ENCODE peak calls at places on chromosomes 4 and X, in ten cellular contexts. N is AG04449, C is mucosa of descending colon, L is heart right ventricle, F is fibroblast of lung, Z is fibroblast of mammary gland, K is kidney epithelial cell, J is astrocyte, I is esophagus squamous epithelium, D is OCI-LY7. W is an unnamed sample.

GRCh38 chr4:15756361-15756861 is 21.7 kb upstream of the CD38 start:
- DNase-seq in N (no peak), C (no peak), L (no peak), F (peak; percentile 52), Z (peak; percentile 8), K (peak; percentile 5), J (peak; percentile 75), I (no peak), D (peak; percentile 67), W (no peak)

GRCh38 chr4:112099701-112100289 is 45.5 kb upstream of the FAM241A start:
- DNase-seq in N (no peak), C (no peak), L (no peak), F (peak; percentile 85), Z (peak; percentile 79), K (no peak), J (peak; percentile 39), I (no peak), D (peak; percentile 63), W (no peak)

GRCh38 chr4:165439344-165439743 is 60.5 kb downstream of the CPE start:
- DNase-seq in N (no peak), C (no peak), L (no peak), F (no peak), Z (peak; percentile 12), K (no peak), J (no peak), I (no peak), D (no peak), W (no peak)

GRCh38 chr4:84638092-84638491 is 55.2 kb downstream of the CDS1 start:
- DNase-seq in N (no peak), C (no peak), L (no peak), F (no peak), Z (no peak), K (no peak), J (no peak), I (no peak), D (no peak), W (no peak)

GRCh38 chrX:102599950-102600579 is 750 bp downstream of the ARMCX5 start:
- DNase-seq in N (no peak), C (no peak), L (no peak), F (peak; percentile 54), Z (peak; percentile 47), K (no peak), J (peak; percentile 20), I (no peak), D (no peak), W (no peak)

GRCh38 chr4:35972814-35973213 is 271.5 kb downstream of the ARAP2 start:
- DNase-seq in N (no peak), C (no peak), L (no peak), F (no peak), Z (no peak), K (no peak), J (no peak), I (no peak), D (no peak), W (no peak)

GRCh38 chrX:66638591-66639500 is at the start of gene EDA2R:
- DNase-seq in N (no peak), C (no peak), L (no peak), F (peak; percentile 48), Z (peak; percentile 89), K (peak; percentile 32), J (peak; percentile 88), I (no peak), D (peak; percentile 81), W (peak; percentile 33)

GRCh38 chrX:10966057-10966456 is 145.1 kb upstream of the HCCS start:
- DNase-seq in N (no peak), C (no peak), L (no peak), F (no peak), Z (no peak), K (no peak), J (no peak), I (no peak), D (no peak), W (no peak)

GRCh38 chr4:101157415-101158135 is 189.8 kb downstream of the PPP3CA start:
- DNase-seq in N (no peak), C (no peak), L (no peak), F (peak; percentile 12), Z (peak; percentile 51), K (no peak), J (peak; percentile 40), I (no peak), D (no peak), W (no peak)

GRCh38 chr4:109294468-109295020 is 7.9 kb downstream of the COL25A1 start:
- DNase-seq in N (no peak), C (no peak), L (no peak), F (no peak), Z (peak; percentile 17), K (no peak), J (peak; percentile 85), I (no peak), D (no peak), W (no peak)

GRCh38 chr4:23775694-23776093 is 114.2 kb downstream of the PPARGC1A start:
- DNase-seq in N (no peak), C (no peak), L (no peak), F (no peak), Z (no peak), K (no peak), J (no peak), I (no peak), D (no peak), W (peak; percentile 11)

GRCh38 chr4:140600408-140600807 is 31.6 kb upstream of the UCP1 start:
- DNase-seq in N (no peak), C (no peak), L (no peak), F (no peak), Z (no peak), K (no peak), J (no peak), I (no peak), D (no peak), W (no peak)
- TF ChIP-seq CTCF in N (no peak), C (no peak), L (no peak), F (no peak), Z (no peak), K (no peak), J (no peak), I (no peak), D (no peak), W (no peak)

GRCh38 chrX:63430026-63430425 is 78.9 kb upstream of the SPIN4 start:
- DNase-seq in N (no peak), C (no peak), L (no peak), F (no peak), Z (no peak), K (no peak), J (no peak), I (no peak), D (peak; percentile 0), W (no peak)

GRCh38 chrX:63434206-63434605 is 83.1 kb upstream of the SPIN4 start:
- DNase-seq in N (no peak), C (no peak), L (no peak), F (no peak), Z (no peak), K (no peak), J (no peak), I (no peak), D (no peak), W (no peak)

GRCh38 chrX:63426519-63426918 is 75.4 kb upstream of the SPIN4 start:
- DNase-seq in N (no peak), C (no peak), L (no peak), F (no peak), Z (no peak), K (no peak), J (no peak), I (no peak), D (no peak), W (no peak)

GRCh38 chrX:63424063-63424462 is 72.9 kb upstream of the SPIN4 start:
- DNase-seq in N (no peak), C (no peak), L (no peak), F (no peak), Z (no peak), K (peak; percentile 9), J (no peak), I (no peak), D (no peak), W (no peak)

DNA sequence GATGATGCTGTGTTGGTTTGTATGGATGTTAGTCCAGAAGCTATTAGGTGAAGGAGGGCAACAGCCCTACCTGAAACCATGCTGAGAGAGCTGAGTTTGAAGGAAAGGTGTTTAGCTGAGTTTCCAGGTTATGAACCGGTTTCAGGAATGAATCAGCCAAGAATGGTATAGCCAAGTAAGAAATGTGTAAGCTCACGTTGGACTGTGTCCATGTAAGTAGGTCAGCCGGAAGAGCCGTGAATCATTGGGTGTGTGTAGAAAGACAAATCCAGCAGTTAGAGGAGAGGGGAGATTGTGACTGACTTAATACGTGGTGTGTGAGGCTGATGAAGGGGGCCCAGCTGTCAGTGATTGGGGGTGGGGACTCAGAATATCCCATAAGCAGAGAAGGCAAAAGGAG is 77.2 kb upstream of the SPIN4 start:
- DNase-seq in N (no peak), C (no peak), L (no peak), F (no peak), Z (peak; percentile 1), K (no peak), J (peak; percentile 4), I (no peak), D (no peak), W (no peak)
- H3K4me3 ChIP-seq in N (no peak overlapping the region), C (no peak overlapping the region), L (no peak overlapping the region), F (no peak overlapping the region), Z (no peak overlapping the region), K (no peak overlapping the region), J (no peak overlapping the region), I (no peak overlapping the region), D (no peak overlapping the region), W (no peak overlapping the region)

GRCh38 chrX:75155830-75156525 is at the start of gene ABCB7:
- DNase-seq in N (peak; percentile 4), C (peak; percentile 64), L (peak; percentile 42), F (peak; percentile 83), Z (peak; percentile 76), K (peak; percentile 28), J (peak; percentile 69), I (no peak), D (peak; percentile 77), W (peak; percentile 69)
- TF ChIP-seq CTCF in N (peak; percentile 26), C (no peak), L (no peak), F (peak; percentile 15), Z (peak; percentile 5), K (peak; percentile 12), J (no peak), I (no peak), D (no peak), W (no peak)

GRCh38 chr4:142354794-142355416 is 491.2 kb downstream of the INPP4B start:
- DNase-seq in N (no peak), C (no peak), L (no peak), F (no peak), Z (no peak), K (no peak), J (no peak), I (no peak), D (no peak), W (no peak)

GRCh38 chr4:142356118-142356759 is 489.9 kb downstream of the INPP4B start:
- DNase-seq in N (no peak), C (no peak), L (no peak), F (no peak), Z (no peak), K (no peak), J (no peak), I (no peak), D (no peak), W (no peak)

GRCh38 chr4:142354041-142354440 is 492.1 kb downstream of the INPP4B start:
- DNase-seq in N (no peak), C (no peak), L (no peak), F (no peak), Z (no peak), K (no peak), J (peak; percentile 27), I (no peak), D (no peak), W (no peak)

GRCh38 chr4:142356797-142357196 is 489.3 kb downstream of the INPP4B start:
- DNase-seq in N (no peak), C (no peak), L (no peak), F (no peak), Z (no peak), K (no peak), J (no peak), I (no peak), D (no peak), W (no peak)

GRCh38 chr4:142355417-142355930 is 490.6 kb downstream of the INPP4B start:
- DNase-seq in N (no peak), C (no peak), L (no peak), F (no peak), Z (no peak), K (no peak), J (peak; percentile 19), I (no peak), D (no peak), W (no peak)
- H3K4me3 ChIP-seq in N (no peak overlapping the region), C (no peak overlapping the region), L (no peak overlapping the region), F (no peak overlapping the region), Z (no peak overlapping the region), K (no peak overlapping the region), J (no peak overlapping the region), I (no peak overlapping the region), D (no peak overlapping the region), W (no peak overlapping the region)